ENCODE peak calls at places on chromosomes 5 and 9, in six cellular contexts. U is SK-N-SH, I is K562, C is HepG2, G is H1, R is GM12878. A is an unnamed sample.

GRCh38 chr5:177494356-177495195 is 2.8 kb downstream of the PDLIM7 start:
- DNase-seq in G (peak; percentile 87), R (no peak), C (peak; percentile 47), U (peak; percentile 88), I (peak; percentile 66), A (peak; percentile 49)

GRCh38 chr5:55969956-55970355 is 24.8 kb downstream of the IL6ST start:
- DNase-seq in I (no peak), G (no peak), U (no peak), R (no peak), C (no peak), A (no peak)

GRCh38 chr5:133245191-133246052 is 193.6 kb downstream of the HSPA4 start:
- DNase-seq in U (no peak), R (no peak), C (peak; percentile 40), G (peak; percentile 63), I (peak; percentile 69), A (peak; percentile 93)

GRCh38 chr5:169663537-169663936 is 26.5 kb downstream of the DOCK2 start:
- DNase-seq in G (no peak), U (no peak), C (no peak), R (no peak), I (no peak), A (no peak)

GRCh38 chr5:24668050-24668449 is 23.3 kb upstream of the CDH10 start:
- DNase-seq in I (no peak), U (no peak), R (no peak), C (no peak), G (no peak), A (no peak)

GRCh38 chr9:107925756-107926297 is 436.3 kb upstream of the KLF4 start:
- DNase-seq in R (no peak), C (no peak), I (no peak), G (no peak), U (no peak), A (no peak)

GRCh38 chr9:20558609-20559016 is 63.7 kb downstream of the MLLT3 start:
- DNase-seq in G (peak; percentile 3), C (no peak), I (no peak), R (no peak), U (no peak), A (no peak)

GRCh38 chr9:99726758-99727157 is 94.9 kb upstream of the NR4A3 start:
- DNase-seq in G (no peak), R (no peak), I (no peak), U (peak; percentile 3), C (no peak), A (no peak)

GRCh38 chr9:94553029-94553938 is 1.6 kb upstream of the PCAT7 start:
- DNase-seq in C (peak; percentile 80), U (no peak), G (no peak), I (no peak), R (no peak), A (no peak)

GRCh38 chr9:136821333-136822031 is 13.7 kb downstream of the RABL6 start:
- DNase-seq in I (no peak), R (no peak), C (no peak), G (no peak), U (no peak), A (no peak)

GRCh38 chr9:89549031-89549644 is 51.2 kb upstream of the SEMA4D start:
- DNase-seq in G (peak; percentile 29), R (peak; percentile 62), U (peak; percentile 89), I (peak; percentile 74), C (peak; percentile 32), A (peak; percentile 52)

GRCh38 chr5:152676177-152676576 is 271.1 kb upstream of the NMUR2 start:
- DNase-seq in G (no peak), C (no peak), I (no peak), U (no peak), R (no peak), A (no peak)

GRCh38 chr9:137217276-137218211 is 4.5 kb downstream of the RNF208 start:
- DNase-seq in I (peak; percentile 91), G (peak; percentile 56), U (no peak), C (peak; percentile 66), R (no peak), A (peak; percentile 53)

GRCh38 chr5:176831026-176831423 is 20.7 kb downstream of the UNC5A start:
- DNase-seq in C (no peak), I (no peak), G (no peak), R (no peak), U (peak; percentile 93), A (no peak)

GRCh38 chr5:17056056-17056690 is 120.1 kb upstream of the MYO10 start:
- DNase-seq in U (no peak), I (no peak), R (no peak), C (no peak), G (no peak), A (no peak)

GRCh38 chr5:131242728-131243255 is 21.1 kb upstream of the CDC42SE2 start:
- DNase-seq in R (no peak), U (no peak), C (no peak), G (no peak), I (no peak), A (no peak)

GRCh38 chr9:38680827-38681226 is 39.1 kb downstream of the FAM240B start:
- DNase-seq in C (no peak), R (no peak), G (no peak), I (no peak), U (no peak), A (no peak)

GRCh38 chr5:142753114-142753764 is 16.9 kb upstream of the ARHGAP26 start:
- DNase-seq in R (no peak), G (no peak), U (no peak), C (no peak), I (no peak), A (no peak)

GRCh38 chr5:125582358-125582757 is 835.9 kb upstream of the ZNF608 start:
- DNase-seq in I (no peak), C (no peak), G (no peak), U (no peak), R (no peak), A (no peak)

GRCh38 chr9:137611623-137612609 is 6.4 kb downstream of the ARRDC1 start:
- DNase-seq in I (peak; percentile 42), U (peak; percentile 36), C (peak; percentile 47), R (no peak), G (no peak), A (peak; percentile 90)

GRCh38 chr9:119027901-119028699 is 341.1 kb downstream of the BRINP1 start:
- DNase-seq in R (no peak), C (no peak), G (no peak), U (no peak), I (no peak), A (no peak)

GRCh38 chr9:93501406-93501805 is 48.0 kb upstream of the FAM120AOS start:
- DNase-seq in C (no peak), R (no peak), G (no peak), I (no peak), U (no peak), A (no peak)

DNA sequence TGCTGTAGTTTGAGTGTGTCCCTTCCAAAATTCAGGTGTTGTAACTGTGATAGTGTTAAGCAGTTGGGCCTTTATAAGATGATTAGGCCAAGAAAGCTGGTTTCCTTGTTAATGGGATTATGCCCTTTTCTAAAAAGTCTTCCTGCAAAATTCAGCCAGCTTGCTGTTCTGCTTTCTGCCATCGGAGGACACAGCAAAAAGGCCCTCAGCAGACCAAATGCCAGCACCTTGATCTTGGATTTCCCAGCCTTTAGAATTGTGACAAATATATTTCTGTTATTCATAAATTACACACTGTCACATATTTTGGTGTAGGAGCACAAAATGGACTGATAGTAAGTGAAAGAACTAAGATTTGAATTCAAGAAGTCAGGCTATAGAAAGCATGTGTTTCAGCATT is 203.2 kb downstream of the IZUMO3 start:
- DNase-seq in G (no peak), C (no peak), I (no peak), R (no peak), U (no peak), A (no peak)
- TF ChIP-seq YY1 in G (no peak), C (no peak), I (no peak), R (no peak), U (no peak), A (no peak)

GRCh38 chr5:148830220-148830619 is 3.8 kb downstream of the ADRB2 start:
- DNase-seq in G (no peak), R (no peak), U (no peak), C (no peak), I (no peak), A (no peak)

GRCh38 chr5:148833122-148833521 is 6.7 kb downstream of the ADRB2 start:
- DNase-seq in I (no peak), U (no peak), R (no peak), C (no peak), G (no peak), A (no peak)

GRCh38 chr5:148833925-148834324 is 7.5 kb downstream of the ADRB2 start:
- DNase-seq in C (no peak), I (no peak), R (no peak), U (no peak), G (no peak), A (no peak)

GRCh38 chr5:148829734-148830133 is 3.3 kb downstream of the ADRB2 start:
- DNase-seq in I (no peak), G (no peak), U (no peak), C (no peak), R (no peak), A (no peak)

DNA sequence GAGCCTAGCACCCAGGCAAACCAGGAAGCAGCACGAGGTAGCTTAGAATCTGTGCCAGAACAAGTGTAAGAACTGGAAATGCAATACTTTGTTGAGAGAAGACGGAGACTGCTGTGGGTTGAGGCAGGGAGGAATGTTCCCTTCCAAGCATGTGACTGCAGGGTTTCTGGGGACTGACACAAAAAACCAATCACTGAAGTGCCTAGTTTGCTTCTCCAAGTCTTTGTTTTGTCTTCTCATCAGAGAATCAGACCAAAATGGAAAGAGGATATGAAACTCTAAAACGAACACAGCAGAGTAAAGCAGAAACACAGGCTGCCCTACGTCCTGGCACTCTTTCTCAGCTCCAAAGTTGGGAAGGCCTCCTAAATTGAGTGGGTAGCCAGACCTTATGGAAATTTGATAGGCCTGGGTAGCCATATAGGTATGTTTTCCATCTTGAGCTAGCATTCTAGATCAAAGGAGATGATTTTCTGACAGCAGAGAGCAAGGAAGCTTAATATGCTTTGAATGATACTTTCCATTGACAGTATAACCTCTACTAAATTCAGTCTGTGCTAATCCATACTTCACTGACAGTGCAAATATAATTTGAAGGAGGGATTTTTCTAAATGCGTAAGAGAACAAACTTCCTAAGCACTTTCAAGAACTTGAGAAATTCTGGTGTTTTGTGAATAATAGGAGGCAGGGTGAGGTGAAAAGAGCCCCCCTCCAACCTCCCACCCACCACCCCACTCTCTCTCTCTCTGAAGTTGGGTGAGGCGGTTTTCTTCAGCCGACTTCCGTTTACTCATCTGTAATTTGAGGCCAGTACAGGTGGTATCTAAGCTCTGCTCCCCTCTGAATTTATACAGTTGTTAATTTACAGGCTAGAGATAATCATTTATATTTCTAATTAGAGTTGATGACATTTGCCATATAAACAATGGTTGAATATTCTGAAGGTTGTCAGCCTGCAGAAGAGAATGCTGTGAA is 5.5 kb downstream of the ADRB2 start:
- DNase-seq in I (no peak), G (no peak), R (peak; percentile 59), C (no peak), U (no peak), A (no peak)
- H2AFZ ChIP-seq in I (no peak overlapping the region), G (peak overlapping the region; percentile 45), R (peak overlapping the region; percentile 49), C (no peak overlapping the region), U (no peak overlapping the region), A (no peak overlapping the region)

GRCh38 chr5:140244525-140245025 is 58.3 kb downstream of the PFDN1 start:
- DNase-seq in C (peak; percentile 74), I (peak; percentile 77), G (peak; percentile 84), U (peak; percentile 83), R (no peak), A (no peak)
- H3K4me1 ChIP-seq in C (peaks cover 23% of the 10 kb centered on the region), I (peaks cover 15% of the 10 kb centered on the region), G (peaks cover 6% of the 10 kb centered on the region), U (peaks cover 53% of the 10 kb centered on the region), R (peaks cover 4% of the 10 kb centered on the region), A (peaks cover 25% of the 10 kb centered on the region)

DNA sequence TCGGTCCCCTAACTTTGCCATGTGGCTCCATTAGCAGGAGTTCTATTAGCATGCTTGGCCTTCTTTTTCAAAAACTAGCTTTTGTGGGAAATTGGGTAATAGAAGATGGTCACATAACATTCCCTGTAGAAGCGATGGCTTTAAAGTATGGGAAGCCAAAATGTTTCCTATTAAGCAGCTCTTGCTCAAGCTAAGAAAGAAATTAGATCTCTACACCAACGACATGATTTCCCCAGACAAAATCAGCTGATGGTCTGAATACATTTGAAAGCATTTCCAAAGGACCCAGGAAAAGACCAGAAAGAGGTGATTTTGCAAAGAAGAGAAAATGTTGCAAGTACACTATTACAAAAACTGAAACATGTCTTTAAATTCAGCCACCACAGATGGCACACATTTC is 4.8 kb upstream of the NFIL3 start:
- DNase-seq in R (no peak), G (no peak), C (no peak), U (no peak), I (no peak), A (no peak)
- TF ChIP-seq YY1 in R (no peak), G (no peak), C (no peak), U (no peak), I (no peak), A (no peak)